ENCODE peak calls at places on chromosomes 11 and 22, in ten cellular contexts. M is HuH-7.5; L is heart left ventricle; E is GOT3; P is fibroblast of pulmonary artery; O is stimulated activated CD8-positive, alpha-beta memory T cell treated with anti-CD3 and anti-CD28 coated beads, Interleukin-7, amount 100 ng/mL, for 1 hour; F is stimulated activated CD4-positive, alpha-beta T cell treated with anti-CD3 and anti-CD28 coated beads, Interleukin-1b, Interleukin-23, amount 100 ng/mL, for 24 hours; V is Daoy; G is hypothalamus; Y is HuH-7. J is an unnamed sample.
A peak's percentile ranks its signal among the peaks of the same experiment; 100 is the strongest.

GRCh38 chr11:45273509-45273908 is 12.6 kb downstream of the SYT13 start:
- DNase-seq in P (no peak), O (no peak), L (no peak), Y (no peak), E (no peak), G (no peak), M (no peak), F (no peak), V (no peak), J (no peak)

GRCh38 chr11:636511-637332 is at the start of gene DRD4:
- DNase-seq in Y (no peak), V (no peak), O (no peak), E (no peak), L (no peak), G (no peak), P (peak; percentile 22), M (no peak), F (no peak), J (no peak)

GRCh38 chr22:25492950-25493790 is 71.3 kb upstream of the GRK3 start:
- DNase-seq in M (no peak), E (no peak), Y (no peak), O (no peak), G (peak; percentile 64), F (no peak), L (no peak), V (no peak), P (no peak), J (no peak)

GRCh38 chr11:46127150-46127638 is 5.9 kb upstream of the PHF21A start:
- DNase-seq in G (no peak), L (no peak), E (no peak), M (peak; percentile 82), F (no peak), O (no peak), P (peak; percentile 81), V (peak; percentile 75), Y (peak; percentile 89), J (peak; percentile 42)

GRCh38 chr11:74896311-74896710 is 52.6 kb downstream of the XRRA1 start:
- DNase-seq in M (no peak), Y (no peak), F (no peak), V (no peak), L (no peak), E (no peak), P (no peak), G (no peak), O (no peak), J (no peak)

GRCh38 chr11:75229466-75229865 is 11.1 kb upstream of the TPBGL start:
- DNase-seq in F (no peak), P (no peak), L (no peak), M (no peak), O (no peak), Y (no peak), E (no peak), V (no peak), G (no peak), J (no peak)

GRCh38 chr22:47476226-47476625 is 713.8 kb downstream of the TBC1D22A start:
- DNase-seq in G (no peak), L (no peak), Y (no peak), M (no peak), E (no peak), P (no peak), F (no peak), O (no peak), V (no peak), J (no peak)

GRCh38 chr11:67647471-67647870 is 3.1 kb downstream of the ACY3 start:
- DNase-seq in L (no peak), E (no peak), M (no peak), F (no peak), Y (no peak), V (no peak), O (no peak), G (no peak), P (no peak), J (no peak)

GRCh38 chr11:69711824-69712801 is 8.3 kb upstream of the FGF19 start:
- DNase-seq in V (no peak), O (no peak), G (no peak), Y (no peak), L (no peak), M (no peak), F (no peak), P (no peak), E (no peak), J (no peak)